ENCODE peak calls at places on chromosomes 7 and 10, in seven cellular contexts. One of them, this sample, is unnamed. For H3K4me1, the result is how much of the 10 kb centered on the place peaks cover.

GRCh38 chr7:34327681-34328080 is 330.3 kb upstream of the NPSR1 start:
- DNase-seq in psoas muscle: no peak
- DNase-seq in aorta: no peak
- DNase-seq in cardiac muscle cell: no peak
- DNase-seq in fibroblast of lung: no peak
- DNase-seq in NT2/D1: no peak
- DNase-seq in OCI-LY7: no peak
- DNase-seq in this sample: no peak

GRCh38 chr7:16926283-16926682 is 44.5 kb upstream of the AGR3 start:
- DNase-seq in NT2/D1: no peak
- DNase-seq in OCI-LY7: peak
- DNase-seq in psoas muscle: no peak
- DNase-seq in cardiac muscle cell: peak
- DNase-seq in fibroblast of lung: peak
- DNase-seq in aorta: peak
- DNase-seq in this sample: no peak

GRCh38 chr7:135204271-135204872 is 7.0 kb downstream of the WDR91 start:
- DNase-seq in OCI-LY7: no peak
- DNase-seq in cardiac muscle cell: peak
- DNase-seq in NT2/D1: no peak
- DNase-seq in fibroblast of lung: peak
- DNase-seq in psoas muscle: no peak
- DNase-seq in aorta: peak
- DNase-seq in this sample: no peak

GRCh38 chr7:6614941-6615737 is at the start of gene ZNF853:
- DNase-seq in psoas muscle: no peak
- DNase-seq in NT2/D1: no peak
- DNase-seq in OCI-LY7: no peak
- DNase-seq in cardiac muscle cell: no peak
- DNase-seq in fibroblast of lung: no peak
- DNase-seq in aorta: no peak
- DNase-seq in this sample: no peak

GRCh38 chr7:151349507-151349853 is 7.9 kb downstream of the NUB1 start:
- DNase-seq in fibroblast of lung: no peak
- DNase-seq in OCI-LY7: peak
- DNase-seq in NT2/D1: no peak
- DNase-seq in psoas muscle: no peak
- DNase-seq in aorta: no peak
- DNase-seq in cardiac muscle cell: no peak
- DNase-seq in this sample: no peak

GRCh38 chr10:106387063-106387462 is 777.4 kb downstream of the SORCS1 start:
- DNase-seq in aorta: no peak
- DNase-seq in psoas muscle: no peak
- DNase-seq in OCI-LY7: no peak
- DNase-seq in fibroblast of lung: no peak
- DNase-seq in cardiac muscle cell: peak
- DNase-seq in NT2/D1: no peak
- DNase-seq in this sample: no peak

GRCh38 chr7:26293569-26294308 is 2.1 kb downstream of the SNX10 start:
- DNase-seq in fibroblast of lung: no peak
- DNase-seq in cardiac muscle cell: no peak
- DNase-seq in NT2/D1: no peak
- DNase-seq in psoas muscle: no peak
- DNase-seq in aorta: no peak
- DNase-seq in OCI-LY7: peak
- DNase-seq in this sample: peak

GRCh38 chr7:150406565-150407421 is 27.7 kb downstream of the ZNF775 start:
- DNase-seq in NT2/D1: no peak
- DNase-seq in aorta: no peak
- DNase-seq in fibroblast of lung: no peak
- DNase-seq in psoas muscle: peak
- DNase-seq in OCI-LY7: peak
- DNase-seq in cardiac muscle cell: peak
- DNase-seq in this sample: no peak

GRCh38 chr10:116044722-116045374 is 228.2 kb downstream of the GFRA1 start:
- DNase-seq in fibroblast of lung: peak
- DNase-seq in NT2/D1: no peak
- DNase-seq in OCI-LY7: no peak
- DNase-seq in aorta: peak
- DNase-seq in cardiac muscle cell: peak
- DNase-seq in psoas muscle: peak
- DNase-seq in this sample: no peak

GRCh38 chr7:56188823-56189346 is 72.7 kb upstream of the NUPR2 start:
- DNase-seq in cardiac muscle cell: no peak
- DNase-seq in OCI-LY7: no peak
- DNase-seq in NT2/D1: no peak
- DNase-seq in psoas muscle: no peak
- DNase-seq in fibroblast of lung: no peak
- DNase-seq in aorta: peak
- DNase-seq in this sample: no peak

GRCh38 chr10:117662126-117662525 is 119.6 kb downstream of the EMX2 start:
- DNase-seq in OCI-LY7: no peak
- DNase-seq in cardiac muscle cell: no peak
- DNase-seq in psoas muscle: no peak
- DNase-seq in aorta: no peak
- DNase-seq in NT2/D1: no peak
- DNase-seq in fibroblast of lung: no peak
- DNase-seq in this sample: no peak

GRCh38 chr7:128941323-128941890 is 3.7 kb downstream of the IRF5 start:
- DNase-seq in NT2/D1: no peak
- DNase-seq in cardiac muscle cell: no peak
- DNase-seq in OCI-LY7: no peak
- DNase-seq in aorta: no peak
- DNase-seq in psoas muscle: no peak
- DNase-seq in fibroblast of lung: no peak
- DNase-seq in this sample: no peak

GRCh38 chr7:5351508-5352265 is 68.9 kb downstream of the SLC29A4 start:
- DNase-seq in psoas muscle: no peak
- DNase-seq in cardiac muscle cell: no peak
- DNase-seq in OCI-LY7: no peak
- DNase-seq in fibroblast of lung: no peak
- DNase-seq in NT2/D1: no peak
- DNase-seq in aorta: no peak
- DNase-seq in this sample: no peak

GRCh38 chr10:114100848-114101741 is 57.4 kb downstream of the ADRB1 start:
- DNase-seq in aorta: peak
- DNase-seq in NT2/D1: no peak
- DNase-seq in psoas muscle: no peak
- DNase-seq in fibroblast of lung: peak
- DNase-seq in OCI-LY7: no peak
- DNase-seq in cardiac muscle cell: peak
- DNase-seq in this sample: no peak

GRCh38 chr7:170551-171363 is 21.6 kb upstream of the FAM20C start:
- DNase-seq in NT2/D1: no peak
- DNase-seq in OCI-LY7: no peak
- DNase-seq in aorta: peak
- DNase-seq in psoas muscle: peak
- DNase-seq in fibroblast of lung: no peak
- DNase-seq in cardiac muscle cell: no peak
- DNase-seq in this sample: no peak

GRCh38 chr10:77339156-77339555 is 298.5 kb downstream of the KCNMA1 start:
- DNase-seq in psoas muscle: no peak
- DNase-seq in aorta: no peak
- DNase-seq in fibroblast of lung: no peak
- DNase-seq in OCI-LY7: no peak
- DNase-seq in cardiac muscle cell: no peak
- DNase-seq in NT2/D1: no peak
- DNase-seq in this sample: no peak

GRCh38 chr7:114819629-114820362 is 102.1 kb upstream of the MDFIC start:
- DNase-seq in OCI-LY7: no peak
- DNase-seq in aorta: no peak
- DNase-seq in NT2/D1: no peak
- DNase-seq in cardiac muscle cell: peak
- DNase-seq in fibroblast of lung: peak
- DNase-seq in psoas muscle: no peak
- DNase-seq in this sample: no peak

GRCh38 chr7:28163955-28164354 is 16.6 kb downstream of the JAZF1 start:
- DNase-seq in cardiac muscle cell: peak
- DNase-seq in aorta: no peak
- DNase-seq in fibroblast of lung: peak
- DNase-seq in psoas muscle: no peak
- DNase-seq in NT2/D1: no peak
- DNase-seq in OCI-LY7: no peak
- DNase-seq in this sample: no peak

GRCh38 chr10:13521021-13521420 is 7.8 kb downstream of the BEND7 start:
- DNase-seq in OCI-LY7: no peak
- DNase-seq in NT2/D1: no peak
- DNase-seq in cardiac muscle cell: no peak
- DNase-seq in psoas muscle: no peak
- DNase-seq in fibroblast of lung: no peak
- DNase-seq in aorta: no peak
- DNase-seq in this sample: no peak

GRCh38 chr7:155489862-155490696 is 32.1 kb downstream of the EN2 start:
- DNase-seq in psoas muscle: no peak
- DNase-seq in OCI-LY7: no peak
- DNase-seq in NT2/D1: no peak
- DNase-seq in fibroblast of lung: no peak
- DNase-seq in cardiac muscle cell: peak
- DNase-seq in aorta: peak
- DNase-seq in this sample: no peak
- H3K4me3 ChIP-seq in psoas muscle: peak
- H3K4me3 ChIP-seq in OCI-LY7: no peak
- H3K4me3 ChIP-seq in NT2/D1: no peak
- H3K4me3 ChIP-seq in fibroblast of lung: no peak
- H3K4me3 ChIP-seq in cardiac muscle cell: no peak
- H3K4me3 ChIP-seq in aorta: peak
- H3K4me3 ChIP-seq in this sample: peak

GRCh38 chr10:73246783-73247508 is at the start of gene DNAJC9:
- DNase-seq in fibroblast of lung: peak
- DNase-seq in cardiac muscle cell: peak
- DNase-seq in NT2/D1: peak
- DNase-seq in aorta: peak
- DNase-seq in OCI-LY7: peak
- DNase-seq in psoas muscle: peak
- DNase-seq in this sample: peak
- H3K4me1 ChIP-seq in fibroblast of lung: under half
- H3K4me1 ChIP-seq in cardiac muscle cell: under half
- H3K4me1 ChIP-seq in NT2/D1: under half
- H3K4me1 ChIP-seq in aorta: under half
- H3K4me1 ChIP-seq in OCI-LY7: half or more
- H3K4me1 ChIP-seq in psoas muscle: under half
- H3K4me1 ChIP-seq in this sample: half or more

GRCh38 chr10:124106241-124106905 is 13.0 kb upstream of the CHST15 start:
- DNase-seq in NT2/D1: no peak
- DNase-seq in aorta: peak
- DNase-seq in fibroblast of lung: peak
- DNase-seq in psoas muscle: peak
- DNase-seq in OCI-LY7: peak
- DNase-seq in cardiac muscle cell: peak
- DNase-seq in this sample: no peak
- H3K4me3 ChIP-seq in NT2/D1: no peak
- H3K4me3 ChIP-seq in aorta: no peak
- H3K4me3 ChIP-seq in fibroblast of lung: no peak
- H3K4me3 ChIP-seq in psoas muscle: no peak
- H3K4me3 ChIP-seq in OCI-LY7: peak
- H3K4me3 ChIP-seq in cardiac muscle cell: no peak
- H3K4me3 ChIP-seq in this sample: no peak

DNA sequence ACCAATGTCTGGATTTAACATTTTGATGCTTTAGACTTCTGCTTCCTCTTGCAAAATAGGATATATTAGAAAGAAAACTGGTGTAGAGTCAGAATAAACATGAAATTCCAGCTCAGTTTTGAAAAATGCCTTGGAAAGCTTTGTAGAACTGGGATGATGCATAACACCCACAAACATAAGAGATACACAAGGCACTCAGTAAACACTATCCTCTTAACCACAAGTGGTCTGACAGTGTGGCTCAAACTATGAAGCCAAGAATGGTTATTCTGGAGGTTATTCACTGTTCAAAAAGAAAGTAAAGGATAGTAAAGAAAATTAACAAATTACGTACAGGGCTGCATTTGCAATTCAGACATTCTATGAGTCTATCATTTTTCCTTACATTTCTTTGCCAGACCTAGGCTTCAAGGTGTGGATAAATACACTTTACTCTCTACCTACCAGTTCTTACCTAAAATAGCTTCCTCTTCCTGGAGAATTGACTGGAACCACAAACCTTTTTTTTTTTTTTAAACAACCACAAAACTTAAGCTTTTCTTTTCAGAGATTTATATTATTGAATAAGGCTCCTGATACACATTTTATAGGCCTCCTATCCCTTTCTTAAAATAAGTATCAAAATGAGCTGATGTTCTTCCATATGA is 9.0 kb upstream of the RSBN1L start:
- DNase-seq in NT2/D1: no peak
- DNase-seq in aorta: no peak
- DNase-seq in cardiac muscle cell: peak
- DNase-seq in OCI-LY7: no peak
- DNase-seq in fibroblast of lung: peak
- DNase-seq in psoas muscle: no peak
- DNase-seq in this sample: peak
- H3K4me1 ChIP-seq in NT2/D1: under half
- H3K4me1 ChIP-seq in aorta: under half
- H3K4me1 ChIP-seq in cardiac muscle cell: under half
- H3K4me1 ChIP-seq in OCI-LY7: under half
- H3K4me1 ChIP-seq in fibroblast of lung: under half
- H3K4me1 ChIP-seq in psoas muscle: under half
- H3K4me1 ChIP-seq in this sample: under half

DNA sequence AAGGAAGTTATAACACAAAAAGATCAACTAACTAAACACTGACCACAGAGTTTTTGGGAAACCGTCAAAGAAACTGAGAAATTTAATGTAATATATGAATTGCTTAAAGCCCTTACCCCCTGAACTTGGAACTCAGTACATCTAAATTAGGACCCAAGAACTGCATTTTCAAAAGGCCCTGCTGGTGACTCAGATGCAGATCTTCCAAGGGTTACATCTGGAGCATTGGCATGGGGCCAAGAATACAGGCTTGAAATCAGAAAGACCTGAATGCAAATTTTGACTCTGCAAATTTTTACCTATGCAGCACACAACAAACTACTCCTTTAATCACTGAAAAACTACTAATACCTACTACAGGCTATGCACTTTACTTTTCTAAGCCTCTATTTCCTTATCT is 43.9 kb downstream of the NSUN6 start:
- DNase-seq in psoas muscle: no peak
- DNase-seq in aorta: peak
- DNase-seq in cardiac muscle cell: peak
- DNase-seq in OCI-LY7: peak
- DNase-seq in NT2/D1: no peak
- DNase-seq in fibroblast of lung: peak
- DNase-seq in this sample: no peak
- H3K4me3 ChIP-seq in psoas muscle: no peak
- H3K4me3 ChIP-seq in aorta: no peak
- H3K4me3 ChIP-seq in cardiac muscle cell: no peak
- H3K4me3 ChIP-seq in OCI-LY7: no peak
- H3K4me3 ChIP-seq in NT2/D1: no peak
- H3K4me3 ChIP-seq in fibroblast of lung: no peak
- H3K4me3 ChIP-seq in this sample: no peak

GRCh38 chr7:113119429-113119828 is 1.1 kb upstream of the SMIM30 start:
- DNase-seq in NT2/D1: no peak
- DNase-seq in OCI-LY7: no peak
- DNase-seq in fibroblast of lung: no peak
- DNase-seq in cardiac muscle cell: no peak
- DNase-seq in psoas muscle: no peak
- DNase-seq in aorta: no peak
- DNase-seq in this sample: no peak
- H3K4me1 ChIP-seq in NT2/D1: under half
- H3K4me1 ChIP-seq in OCI-LY7: under half
- H3K4me1 ChIP-seq in fibroblast of lung: under half
- H3K4me1 ChIP-seq in cardiac muscle cell: under half
- H3K4me1 ChIP-seq in psoas muscle: under half
- H3K4me1 ChIP-seq in aorta: under half
- H3K4me1 ChIP-seq in this sample: under half

This sample was measured in CD8-positive, alpha-beta memory T cell.